ENCODE peak calls at places on chromosomes 3 and 15, in seven cellular contexts. C is PC-9, X is activated gamma-delta T cell treated with Interleukin-2 at 50 U/mL for 16 hours, Y is mesothelial cell of epicardium, M is pancreas, E is amygdala, O is body of pancreas. B is an unnamed sample.
A peak's percentile ranks its signal among the peaks of the same experiment; 100 is the strongest.

GRCh38 chr3:71195492-71195891 is 388.0 kb downstream of the FOXP1 start:
- DNase-seq in C (peak; percentile 50), X (no peak), Y (no peak), M (no peak), E (no peak), O (no peak), B (no peak)

GRCh38 chr3:41404601-41405000 is 205.3 kb downstream of the CTNNB1 start:
- DNase-seq in C (no peak), X (no peak), Y (no peak), M (no peak), E (no peak), O (no peak), B (no peak)

GRCh38 chr3:154749514-154749913 is 319.5 kb upstream of the GPR149 start:
- DNase-seq in C (no peak), X (no peak), Y (no peak), M (no peak), E (no peak), O (no peak), B (no peak)

GRCh38 chr3:77038468-77038927 is 1.4 kb upstream of the ROBO2 start:
- DNase-seq in C (no peak), X (no peak), Y (peak; percentile 71), M (peak; percentile 59), E (peak; percentile 69), O (peak; percentile 79), B (peak; percentile 74)

GRCh38 chr3:118960876-118961275 is 73.8 kb downstream of the IGSF11 start:
- DNase-seq in C (no peak), X (no peak), Y (no peak), M (no peak), E (no peak), O (no peak), B (no peak)

GRCh38 chr3:102182162-102182561 is 252.7 kb upstream of the ZPLD1 start:
- DNase-seq in C (no peak), X (no peak), Y (no peak), M (peak; percentile 79), E (no peak), O (peak; percentile 68), B (no peak)

GRCh38 chr3:11774296-11774877 is 72.3 kb downstream of the TAMM41 start:
- DNase-seq in C (no peak), X (no peak), Y (no peak), M (peak; percentile 42), E (peak; percentile 4), O (peak; percentile 71), B (no peak)

GRCh38 chr3:106251160-106251892 is 382.5 kb upstream of the CBLB start:
- DNase-seq in C (peak; percentile 49), X (no peak), Y (no peak), M (no peak), E (no peak), O (no peak), B (no peak)

GRCh38 chr3:28286595-28286994 is 45.2 kb downstream of the CMC1 start:
- DNase-seq in C (no peak), X (no peak), Y (no peak), M (no peak), E (no peak), O (no peak), B (no peak)

GRCh38 chr3:108088697-108089096 is 2.1 kb downstream of the CD47 start:
- DNase-seq in C (no peak), X (no peak), Y (no peak), M (no peak), E (no peak), O (no peak), B (no peak)

GRCh38 chr15:69200773-69201745 is 40.6 kb downstream of the GLCE start:
- DNase-seq in C (no peak), X (no peak), Y (no peak), M (no peak), E (no peak), O (no peak), B (no peak)

GRCh38 chr15:33516563-33516962 is 205.8 kb downstream of the RYR3 start:
- DNase-seq in C (no peak), X (no peak), Y (no peak), M (no peak), E (no peak), O (no peak), B (no peak)

GRCh38 chr3:184786271-184787010 is 25.5 kb upstream of the VPS8 start:
- DNase-seq in C (no peak), X (no peak), Y (no peak), M (no peak), E (peak; percentile 33), O (peak; percentile 31), B (no peak)

GRCh38 chr3:105449393-105449792 is 82.7 kb downstream of the ALCAM start:
- DNase-seq in C (no peak), X (no peak), Y (no peak), M (no peak), E (no peak), O (no peak), B (no peak)

GRCh38 chr3:88195951-88196434 is 46.2 kb downstream of the C3orf38 start:
- DNase-seq in C (no peak), X (no peak), Y (no peak), M (no peak), E (no peak), O (no peak), B (no peak)

GRCh38 chr15:63833246-63833696 is 477 bp downstream of the HERC1 start:
- DNase-seq in C (no peak), X (peak; percentile 15), Y (peak; percentile 55), M (peak; percentile 34), E (no peak), O (peak; percentile 52), B (peak; percentile 67)

GRCh38 chr3:61562810-61563613 is 1.6 kb downstream of the PTPRG start:
- DNase-seq in C (no peak), X (no peak), Y (peak; percentile 42), M (peak; percentile 23), E (no peak), O (peak; percentile 39), B (no peak)

GRCh38 chr3:190024912-190025311 is 95.8 kb downstream of the P3H2 start:
- DNase-seq in C (no peak), X (no peak), Y (no peak), M (no peak), E (no peak), O (no peak), B (no peak)

GRCh38 chr3:110138966-110139555 is 801.7 kb upstream of the DPPA4 start:
- DNase-seq in C (no peak), X (no peak), Y (no peak), M (no peak), E (no peak), O (no peak), B (no peak)

GRCh38 chr3:25784971-25785370 is 1.7 kb upstream of the NGLY1 start:
- DNase-seq in C (no peak), X (no peak), Y (no peak), M (no peak), E (no peak), O (no peak), B (no peak)

GRCh38 chr3:192216067-192216466 is 511.3 kb downstream of the FGF12 start:
- DNase-seq in C (no peak), X (no peak), Y (no peak), M (no peak), E (no peak), O (no peak), B (no peak)

GRCh38 chr3:50210510-50211367 is 5.7 kb downstream of the SLC38A3 start:
- DNase-seq in C (no peak), X (no peak), Y (no peak), M (no peak), E (no peak), O (peak; percentile 72), B (no peak)

GRCh38 chr3:195109098-195109657 is 161.8 kb downstream of the XXYLT1 start:
- DNase-seq in C (no peak), X (no peak), Y (no peak), M (no peak), E (no peak), O (no peak), B (peak; percentile 28)

GRCh38 chr3:148614463-148614862 is 83.2 kb upstream of the AGTR1 start:
- DNase-seq in C (no peak), X (no peak), Y (no peak), M (no peak), E (no peak), O (no peak), B (no peak)

GRCh38 chr3:58521002-58521670 is 15.9 kb downstream of the ACOX2 start:
- DNase-seq in C (no peak), X (no peak), Y (no peak), M (no peak), E (no peak), O (no peak), B (no peak)

GRCh38 chr3:46987485-46988401 is 8.3 kb downstream of the NBEAL2 start:
- DNase-seq in C (no peak), X (peak; percentile 93), Y (no peak), M (peak; percentile 54), E (no peak), O (peak; percentile 38), B (no peak)

GRCh38 chr3:48999085-48999858 is 7.9 kb upstream of the WDR6 start:
- DNase-seq in C (no peak), X (no peak), Y (no peak), M (no peak), E (no peak), O (no peak), B (no peak)

GRCh38 chr3:46372492-46373359 is 2.0 kb downstream of the CCR5 start:
- DNase-seq in C (no peak), X (no peak), Y (no peak), M (no peak), E (no peak), O (no peak), B (no peak)

GRCh38 chr3:101081990-101082389 is 88.8 kb upstream of the ABI3BP start:
- DNase-seq in C (no peak), X (no peak), Y (no peak), M (no peak), E (no peak), O (no peak), B (no peak)

GRCh38 chr3:47912006-47912504 is 104.2 kb downstream of the MAP4 start:
- DNase-seq in C (no peak), X (no peak), Y (no peak), M (no peak), E (no peak), O (no peak), B (no peak)

GRCh38 chr3:151439652-151440125 is 21.2 kb downstream of the IGSF10 start:
- DNase-seq in C (peak; percentile 55), X (no peak), Y (no peak), M (no peak), E (peak; percentile 6), O (peak; percentile 24), B (no peak)

GRCh38 chr3:46301122-46301835 is 52.6 kb upstream of the CCR2 start:
- DNase-seq in C (no peak), X (no peak), Y (no peak), M (no peak), E (no peak), O (no peak), B (no peak)

GRCh38 chr3:41239587-41239986 is 40.3 kb downstream of the CTNNB1 start:
- DNase-seq in C (no peak), X (no peak), Y (no peak), M (no peak), E (no peak), O (no peak), B (no peak)

GRCh38 chr15:51223771-51224229 is 114.6 kb downstream of the CYP19A1 start:
- DNase-seq in C (peak; percentile 45), X (no peak), Y (no peak), M (no peak), E (no peak), O (no peak), B (no peak)

GRCh38 chr3:71064288-71064975 is 519.1 kb downstream of the FOXP1 start:
- DNase-seq in C (no peak), X (peak; percentile 47), Y (no peak), M (peak; percentile 38), E (no peak), O (no peak), B (no peak)

GRCh38 chr15:49895337-49896223 is 223.5 kb downstream of the ATP8B4 start:
- DNase-seq in C (no peak), X (no peak), Y (no peak), M (no peak), E (no peak), O (no peak), B (no peak)